ENCODE peak calls at places on chromosome 3, in seven cellular contexts. Q is fibroblast of the conjunctiva; V is stimulated activated CD8-positive, alpha-beta memory T cell treated with anti-CD3 and anti-CD28 coated beads, Interleukin-12 subunit alpha, Interleukin-12 subunit beta, amount 100 ng/mL, for 1 hour; N is suprapubic skin; A is GM23338; U is fibroblast of lung; B is islet precursor cell. H is an unnamed sample.

GRCh38 chr3:193788189-193788946 is 195.4 kb downstream of the OPA1 start:
- DNase-seq in Q (peak; percentile 29), V (no peak), N (peak; percentile 80), A (peak; percentile 88), U (peak; percentile 56), B (peak; percentile 93), H (no peak)

GRCh38 chr3:13124631-13125030 is 51.4 kb upstream of the IQSEC1 start:
- DNase-seq in Q (no peak), V (no peak), N (no peak), A (no peak), U (no peak), B (peak; percentile 41), H (no peak)

GRCh38 chr3:150457996-150458395 is 49.9 kb downstream of the TSC22D2 start:
- DNase-seq in Q (no peak), V (no peak), N (no peak), A (no peak), U (peak; percentile 17), B (no peak), H (no peak)

GRCh38 chr3:157330206-157330605 is 106.4 kb upstream of the PTX3 start:
- DNase-seq in Q (no peak), V (no peak), N (no peak), A (no peak), U (no peak), B (no peak), H (no peak)

GRCh38 chr3:46607603-46608028 is 4.7 kb upstream of the FAM240A start:
- DNase-seq in Q (peak; percentile 51), V (no peak), N (no peak), A (peak; percentile 85), U (no peak), B (peak; percentile 73), H (no peak)

GRCh38 chr3:145776782-145777408 is 384.1 kb downstream of the PLOD2 start:
- DNase-seq in Q (peak; percentile 72), V (no peak), N (no peak), A (peak; percentile 77), U (peak; percentile 50), B (peak; percentile 58), H (peak; percentile 7)

GRCh38 chr3:126040386-126040785 is 43.5 kb downstream of the SLC41A3 start:
- DNase-seq in Q (no peak), V (no peak), N (no peak), A (no peak), U (no peak), B (no peak), H (no peak)

GRCh38 chr3:152444029-152444641 is 175.4 kb downstream of the MBNL1 start:
- DNase-seq in Q (peak; percentile 60), V (no peak), N (no peak), A (peak; percentile 67), U (peak; percentile 56), B (no peak), H (no peak)

GRCh38 chr3:144104679-144105078 is 133.1 kb downstream of the DIPK2A start:
- DNase-seq in Q (no peak), V (no peak), N (no peak), A (no peak), U (no peak), B (no peak), H (no peak)

GRCh38 chr3:57484563-57484962 is 59.6 kb downstream of the DNAH12 start:
- DNase-seq in Q (no peak), V (no peak), N (no peak), A (no peak), U (no peak), B (no peak), H (no peak)

GRCh38 chr3:12541625-12542024 is 3.7 kb downstream of the MKRN2OS start:
- DNase-seq in Q (no peak), V (no peak), N (no peak), A (peak; percentile 69), U (no peak), B (peak; percentile 74), H (no peak)

GRCh38 chr3:31740397-31740796 is 207.7 kb downstream of the STT3B start:
- DNase-seq in Q (no peak), V (no peak), N (no peak), A (no peak), U (no peak), B (no peak), H (no peak)

GRCh38 chr3:106534206-106534605 is 665.4 kb upstream of the CBLB start:
- DNase-seq in Q (no peak), V (peak; percentile 12), N (no peak), A (no peak), U (peak; percentile 96), B (peak; percentile 53), H (no peak)

GRCh38 chr3:151228291-151229125 is 25.5 kb upstream of the GPR171 start:
- DNase-seq in Q (peak; percentile 16), V (no peak), N (no peak), A (no peak), U (peak; percentile 89), B (no peak), H (no peak)

GRCh38 chr3:138740057-138740456 is 94.7 kb downstream of the PIK3CB start:
- DNase-seq in Q (no peak), V (no peak), N (no peak), A (no peak), U (no peak), B (no peak), H (no peak)

GRCh38 chr3:25468866-25469319 is 40.8 kb downstream of the RARB start:
- DNase-seq in Q (peak; percentile 70), V (no peak), N (peak; percentile 84), A (peak; percentile 43), U (peak; percentile 72), B (peak; percentile 70), H (no peak)

GRCh38 chr3:132325634-132326033 is 8.4 kb downstream of the ACP3 start:
- DNase-seq in Q (no peak), V (no peak), N (no peak), A (no peak), U (no peak), B (no peak), H (no peak)

GRCh38 chr3:4850928-4851265 is 128.3 kb upstream of the BHLHE40 start:
- DNase-seq in Q (no peak), V (no peak), N (no peak), A (no peak), U (no peak), B (no peak), H (no peak)

GRCh38 chr3:50494136-50494535 is 9.3 kb downstream of the CACNA2D2 start:
- DNase-seq in Q (no peak), V (no peak), N (no peak), A (no peak), U (no peak), B (no peak), H (no peak)

GRCh38 chr3:103048371-103048722 is 613.5 kb downstream of the ZPLD1 start:
- DNase-seq in Q (no peak), V (no peak), N (no peak), A (no peak), U (peak; percentile 92), B (no peak), H (no peak)

GRCh38 chr3:127149621-127150310 is 43.2 kb upstream of the PRR23E start:
- DNase-seq in Q (no peak), V (no peak), N (peak; percentile 69), A (no peak), U (no peak), B (peak; percentile 37), H (no peak)

GRCh38 chr3:124986153-124987143 is 51.9 kb upstream of the MUC13 start:
- DNase-seq in Q (peak; percentile 51), V (no peak), N (no peak), A (peak; percentile 66), U (peak; percentile 98), B (peak; percentile 89), H (peak; percentile 74)

GRCh38 chr3:58691997-58692396 is 25.4 kb upstream of the FAM3D start:
- DNase-seq in Q (peak; percentile 6), V (no peak), N (no peak), A (peak; percentile 79), U (peak; percentile 19), B (no peak), H (no peak)